ENCODE peak calls at places on chromosome 6, in six cellular contexts. One of them, this sample, is unnamed.

GRCh38 chr6:5781966-5782556 is 224.7 kb downstream of the NRN1 start:
- DNase-seq in stomach: no peak
- DNase-seq in HepG2: no peak
- DNase-seq in A673: no peak
- DNase-seq in breast epithelium: no peak
- DNase-seq in AG09309: no peak
- DNase-seq in this sample: peak; percentile 93

GRCh38 chr6:130674604-130675003 is 152.6 kb upstream of the SMLR1 start:
- DNase-seq in A673: no peak
- DNase-seq in breast epithelium: no peak
- DNase-seq in HepG2: no peak
- DNase-seq in AG09309: no peak
- DNase-seq in stomach: no peak
- DNase-seq in this sample: no peak

GRCh38 chr6:143064996-143065683 is 4.5 kb downstream of the AIG1 start:
- DNase-seq in stomach: no peak
- DNase-seq in AG09309: no peak
- DNase-seq in breast epithelium: no peak
- DNase-seq in A673: no peak
- DNase-seq in HepG2: peak; percentile 96
- DNase-seq in this sample: no peak

GRCh38 chr6:105346052-105346451 is 56.8 kb downstream of the PREP start:
- DNase-seq in breast epithelium: no peak
- DNase-seq in HepG2: peak; percentile 41
- DNase-seq in AG09309: no peak
- DNase-seq in stomach: no peak
- DNase-seq in A673: peak; percentile 54
- DNase-seq in this sample: no peak

GRCh38 chr6:28675600-28675999 is 149.9 kb downstream of the GPX5 start:
- DNase-seq in breast epithelium: no peak
- DNase-seq in A673: no peak
- DNase-seq in stomach: no peak
- DNase-seq in AG09309: no peak
- DNase-seq in HepG2: peak; percentile 69
- DNase-seq in this sample: no peak

GRCh38 chr6:99330159-99330558 is 19.3 kb downstream of the FAXC start:
- DNase-seq in AG09309: peak; percentile 38
- DNase-seq in A673: peak; percentile 80
- DNase-seq in HepG2: peak; percentile 52
- DNase-seq in breast epithelium: no peak
- DNase-seq in stomach: peak; percentile 43
- DNase-seq in this sample: no peak

GRCh38 chr6:157989541-157990289 is 8.1 kb downstream of the SYNJ2 start:
- DNase-seq in HepG2: no peak
- DNase-seq in AG09309: no peak
- DNase-seq in stomach: peak; percentile 84
- DNase-seq in breast epithelium: peak; percentile 90
- DNase-seq in A673: peak; percentile 71
- DNase-seq in this sample: no peak

GRCh38 chr6:17813561-17813960 is 106.8 kb upstream of the NUP153 start:
- DNase-seq in HepG2: no peak
- DNase-seq in A673: no peak
- DNase-seq in breast epithelium: no peak
- DNase-seq in stomach: no peak
- DNase-seq in AG09309: no peak
- DNase-seq in this sample: no peak

GRCh38 chr6:16184554-16184953 is 53.8 kb upstream of the GMPR start:
- DNase-seq in AG09309: no peak
- DNase-seq in HepG2: no peak
- DNase-seq in breast epithelium: no peak
- DNase-seq in stomach: no peak
- DNase-seq in A673: no peak
- DNase-seq in this sample: no peak

GRCh38 chr6:123841067-123841896 is 37.6 kb downstream of the NKAIN2 start:
- DNase-seq in stomach: no peak
- DNase-seq in AG09309: no peak
- DNase-seq in A673: no peak
- DNase-seq in HepG2: no peak
- DNase-seq in breast epithelium: no peak
- DNase-seq in this sample: no peak

GRCh38 chr6:170271771-170272314 is 19.0 kb downstream of the DLL1 start:
- DNase-seq in AG09309: no peak
- DNase-seq in A673: no peak
- DNase-seq in stomach: no peak
- DNase-seq in breast epithelium: no peak
- DNase-seq in HepG2: no peak
- DNase-seq in this sample: no peak

GRCh38 chr6:47455533-47456209 is 21.9 kb upstream of the CD2AP start:
- DNase-seq in A673: no peak
- DNase-seq in stomach: peak; percentile 56
- DNase-seq in breast epithelium: no peak
- DNase-seq in HepG2: no peak
- DNase-seq in AG09309: no peak
- DNase-seq in this sample: no peak

GRCh38 chr6:133955582-133956412 is 2.8 kb downstream of the TBPL1 start:
- DNase-seq in AG09309: no peak
- DNase-seq in A673: no peak
- DNase-seq in breast epithelium: no peak
- DNase-seq in HepG2: no peak
- DNase-seq in stomach: no peak
- DNase-seq in this sample: no peak

GRCh38 chr6:164507197-164507957 is 802.0 kb downstream of the C6orf118 start:
- DNase-seq in AG09309: no peak
- DNase-seq in breast epithelium: no peak
- DNase-seq in A673: no peak
- DNase-seq in HepG2: no peak
- DNase-seq in stomach: no peak
- DNase-seq in this sample: no peak

GRCh38 chr6:72621243-72622093 is at the start of gene KCNQ5:
- DNase-seq in stomach: no peak
- DNase-seq in HepG2: no peak
- DNase-seq in AG09309: no peak
- DNase-seq in A673: peak; percentile 36
- DNase-seq in breast epithelium: no peak
- DNase-seq in this sample: no peak
- H3K4me3 ChIP-seq in stomach: peak within 1 kb of the TSS; percentile 52
- H3K4me3 ChIP-seq in HepG2: no peak within 1 kb of the TSS
- H3K4me3 ChIP-seq in AG09309: peak within 1 kb of the TSS; percentile 82
- H3K4me3 ChIP-seq in A673: peak within 1 kb of the TSS; percentile 73
- H3K4me3 ChIP-seq in breast epithelium: peak within 1 kb of the TSS; percentile 37
- H3K4me3 ChIP-seq in this sample: peak within 1 kb of the TSS; percentile 58

GRCh38 chr6:168132531-168133184 is 53.6 kb upstream of the FRMD1 start:
- DNase-seq in AG09309: peak; percentile 67
- DNase-seq in HepG2: peak; percentile 53
- DNase-seq in stomach: peak; percentile 58
- DNase-seq in A673: peak; percentile 53
- DNase-seq in breast epithelium: no peak
- DNase-seq in this sample: peak; percentile 77
- TF ChIP-seq CTCF in AG09309: peak; percentile 51
- TF ChIP-seq CTCF in HepG2: peak; percentile 87
- TF ChIP-seq CTCF in stomach: peak; percentile 45
- TF ChIP-seq CTCF in A673: peak; percentile 55
- TF ChIP-seq CTCF in breast epithelium: no peak
- TF ChIP-seq CTCF in this sample: no peak

GRCh38 chr6:3977875-3978711 is 100.8 kb downstream of the FAM217A start:
- DNase-seq in HepG2: peak; percentile 51
- DNase-seq in stomach: no peak
- DNase-seq in A673: peak; percentile 93
- DNase-seq in breast epithelium: no peak
- DNase-seq in AG09309: peak; percentile 65
- DNase-seq in this sample: no peak
- H3K4me3 ChIP-seq in HepG2: no peak overlapping the region
- H3K4me3 ChIP-seq in stomach: no peak overlapping the region
- H3K4me3 ChIP-seq in A673: no peak overlapping the region
- H3K4me3 ChIP-seq in breast epithelium: no peak overlapping the region
- H3K4me3 ChIP-seq in AG09309: no peak overlapping the region
- H3K4me3 ChIP-seq in this sample: no peak overlapping the region

GRCh38 chr6:92779758-92780157 is 639.6 kb downstream of the EPHA7 start:
- DNase-seq in AG09309: no peak
- DNase-seq in A673: peak; percentile 69
- DNase-seq in stomach: no peak
- DNase-seq in breast epithelium: no peak
- DNase-seq in HepG2: no peak
- DNase-seq in this sample: no peak

DNA sequence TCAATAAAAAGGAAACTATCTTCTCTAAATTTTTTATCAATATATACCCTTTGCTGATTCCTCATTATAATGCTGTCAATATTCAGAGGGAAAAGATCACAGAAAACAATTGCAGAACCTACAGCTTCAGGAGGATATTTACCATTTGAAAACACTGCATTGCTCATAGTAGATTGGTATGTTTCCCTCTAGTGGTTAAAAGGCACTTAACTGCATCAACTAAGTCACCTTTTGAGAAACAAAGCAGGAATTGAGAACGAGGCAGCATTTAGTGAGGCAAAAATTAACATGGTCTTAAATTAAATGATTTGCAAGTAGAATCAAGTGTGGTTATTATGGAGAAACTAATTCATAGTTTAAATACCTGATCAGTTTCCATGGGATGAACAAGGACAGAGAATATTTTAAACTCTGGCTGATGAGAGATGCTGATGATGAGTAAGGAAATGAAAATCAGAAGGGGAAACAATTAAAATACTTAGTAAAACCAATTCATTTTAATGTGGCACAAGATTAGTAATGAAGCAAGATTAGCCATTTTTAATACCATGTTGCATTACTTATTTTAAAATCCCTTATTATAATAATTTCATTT is 642.1 kb downstream of the EPHA7 start:
- DNase-seq in stomach: no peak
- DNase-seq in AG09309: no peak
- DNase-seq in HepG2: peak; percentile 12
- DNase-seq in breast epithelium: no peak
- DNase-seq in A673: peak; percentile 50
- DNase-seq in this sample: no peak
- TF ChIP-seq CTCF in stomach: no peak
- TF ChIP-seq CTCF in AG09309: no peak
- TF ChIP-seq CTCF in HepG2: peak; percentile 33
- TF ChIP-seq CTCF in breast epithelium: peak; percentile 26
- TF ChIP-seq CTCF in A673: peak; percentile 66
- TF ChIP-seq CTCF in this sample: no peak